ENCODE peak calls at places on chromosome 21, in seven cellular contexts. One of them, this sample, is unnamed.

GRCh38 chr21:28089599-28090421 is 902.9 kb downstream of the LTN1 start:
- DNase-seq in endothelial cell: no peak
- DNase-seq in Right ventricle myocardium superior: peak; percentile 78
- DNase-seq in NCI-H1417: no peak
- DNase-seq in WERI-Rb-1: no peak
- DNase-seq in epithelial cell of proximal tubule: no peak
- DNase-seq in KG1: no peak
- DNase-seq in this sample: no peak

GRCh38 chr21:34365794-34366193 is 2.0 kb downstream of the KCNE2 start:
- DNase-seq in endothelial cell: no peak
- DNase-seq in Right ventricle myocardium superior: no peak
- DNase-seq in NCI-H1417: peak; percentile 20
- DNase-seq in WERI-Rb-1: peak; percentile 53
- DNase-seq in epithelial cell of proximal tubule: no peak
- DNase-seq in KG1: no peak
- DNase-seq in this sample: no peak

GRCh38 chr21:34513109-34513675 is 1.2 kb upstream of the KCNE1 start:
- DNase-seq in endothelial cell: no peak
- DNase-seq in Right ventricle myocardium superior: no peak
- DNase-seq in NCI-H1417: no peak
- DNase-seq in WERI-Rb-1: peak; percentile 69
- DNase-seq in epithelial cell of proximal tubule: no peak
- DNase-seq in KG1: no peak
- DNase-seq in this sample: no peak

GRCh38 chr21:26776320-26777021 is 68.7 kb downstream of the ADAMTS1 start:
- DNase-seq in endothelial cell: no peak
- DNase-seq in Right ventricle myocardium superior: no peak
- DNase-seq in NCI-H1417: no peak
- DNase-seq in WERI-Rb-1: no peak
- DNase-seq in epithelial cell of proximal tubule: no peak
- DNase-seq in KG1: no peak
- DNase-seq in this sample: no peak

GRCh38 chr21:44517175-44517899 is 22.7 kb downstream of the KRTAP10-1 start:
- DNase-seq in endothelial cell: no peak
- DNase-seq in Right ventricle myocardium superior: peak; percentile 42
- DNase-seq in NCI-H1417: no peak
- DNase-seq in WERI-Rb-1: peak; percentile 52
- DNase-seq in epithelial cell of proximal tubule: no peak
- DNase-seq in KG1: no peak
- DNase-seq in this sample: no peak

GRCh38 chr21:34122047-34122446 is 48.7 kb downstream of the MRPS6 start:
- DNase-seq in endothelial cell: no peak
- DNase-seq in Right ventricle myocardium superior: no peak
- DNase-seq in NCI-H1417: peak; percentile 42
- DNase-seq in WERI-Rb-1: no peak
- DNase-seq in epithelial cell of proximal tubule: no peak
- DNase-seq in KG1: no peak
- DNase-seq in this sample: no peak

GRCh38 chr21:43866659-43867331 is 1.8 kb downstream of the AGPAT3 start:
- DNase-seq in endothelial cell: no peak
- DNase-seq in Right ventricle myocardium superior: no peak
- DNase-seq in NCI-H1417: no peak
- DNase-seq in WERI-Rb-1: no peak
- DNase-seq in epithelial cell of proximal tubule: no peak
- DNase-seq in KG1: no peak
- DNase-seq in this sample: peak; percentile 46

GRCh38 chr21:15761508-15762100 is 31.8 kb downstream of the USP25 start:
- DNase-seq in endothelial cell: no peak
- DNase-seq in Right ventricle myocardium superior: no peak
- DNase-seq in NCI-H1417: no peak
- DNase-seq in WERI-Rb-1: no peak
- DNase-seq in epithelial cell of proximal tubule: no peak
- DNase-seq in KG1: no peak
- DNase-seq in this sample: no peak

GRCh38 chr21:33914188-33914587 is 1.4 kb downstream of the ATP5PO start:
- DNase-seq in endothelial cell: no peak
- DNase-seq in Right ventricle myocardium superior: no peak
- DNase-seq in NCI-H1417: no peak
- DNase-seq in WERI-Rb-1: no peak
- DNase-seq in epithelial cell of proximal tubule: no peak
- DNase-seq in KG1: no peak
- DNase-seq in this sample: no peak

GRCh38 chr21:32597205-32597604 is 11.9 kb upstream of the TCP10L start:
- DNase-seq in endothelial cell: no peak
- DNase-seq in Right ventricle myocardium superior: no peak
- DNase-seq in NCI-H1417: no peak
- DNase-seq in WERI-Rb-1: no peak
- DNase-seq in epithelial cell of proximal tubule: peak; percentile 89
- DNase-seq in KG1: no peak
- DNase-seq in this sample: peak; percentile 69

GRCh38 chr21:16419188-16419874 is 689.5 kb downstream of the USP25 start:
- DNase-seq in endothelial cell: no peak
- DNase-seq in Right ventricle myocardium superior: peak; percentile 80
- DNase-seq in NCI-H1417: peak; percentile 83
- DNase-seq in WERI-Rb-1: no peak
- DNase-seq in epithelial cell of proximal tubule: no peak
- DNase-seq in KG1: no peak
- DNase-seq in this sample: peak; percentile 65

GRCh38 chr21:29231781-29232548 is 66.8 kb upstream of the BACH1 start:
- DNase-seq in endothelial cell: no peak
- DNase-seq in Right ventricle myocardium superior: no peak
- DNase-seq in NCI-H1417: no peak
- DNase-seq in WERI-Rb-1: peak; percentile 42
- DNase-seq in epithelial cell of proximal tubule: no peak
- DNase-seq in KG1: no peak
- DNase-seq in this sample: no peak

GRCh38 chr21:36606292-36606982 is 92.5 kb upstream of the SIM2 start:
- DNase-seq in endothelial cell: no peak
- DNase-seq in Right ventricle myocardium superior: no peak
- DNase-seq in NCI-H1417: no peak
- DNase-seq in WERI-Rb-1: no peak
- DNase-seq in epithelial cell of proximal tubule: no peak
- DNase-seq in KG1: no peak
- DNase-seq in this sample: no peak

GRCh38 chr21:34989337-34990151 is 59.6 kb downstream of the RUNX1 start:
- DNase-seq in endothelial cell: no peak
- DNase-seq in Right ventricle myocardium superior: no peak
- DNase-seq in NCI-H1417: no peak
- DNase-seq in WERI-Rb-1: no peak
- DNase-seq in epithelial cell of proximal tubule: no peak
- DNase-seq in KG1: no peak
- DNase-seq in this sample: no peak

GRCh38 chr21:26777166-26777565 is 68.0 kb downstream of the ADAMTS1 start:
- DNase-seq in endothelial cell: no peak
- DNase-seq in Right ventricle myocardium superior: no peak
- DNase-seq in NCI-H1417: no peak
- DNase-seq in WERI-Rb-1: no peak
- DNase-seq in epithelial cell of proximal tubule: no peak
- DNase-seq in KG1: no peak
- DNase-seq in this sample: no peak

GRCh38 chr21:42547906-42548365 is 34.3 kb downstream of the SLC37A1 start:
- DNase-seq in endothelial cell: no peak
- DNase-seq in Right ventricle myocardium superior: no peak
- DNase-seq in NCI-H1417: no peak
- DNase-seq in WERI-Rb-1: no peak
- DNase-seq in epithelial cell of proximal tubule: no peak
- DNase-seq in KG1: no peak
- DNase-seq in this sample: no peak

GRCh38 chr21:38797470-38797869 is 8.3 kb upstream of the ETS2 start:
- DNase-seq in endothelial cell: no peak
- DNase-seq in Right ventricle myocardium superior: no peak
- DNase-seq in NCI-H1417: no peak
- DNase-seq in WERI-Rb-1: no peak
- DNase-seq in epithelial cell of proximal tubule: no peak
- DNase-seq in KG1: no peak
- DNase-seq in this sample: peak; percentile 60

GRCh38 chr21:40049031-40049958 is 182.1 kb downstream of the PCP4 start:
- DNase-seq in endothelial cell: no peak
- DNase-seq in Right ventricle myocardium superior: no peak
- DNase-seq in NCI-H1417: peak; percentile 46
- DNase-seq in WERI-Rb-1: no peak
- DNase-seq in epithelial cell of proximal tubule: peak; percentile 2
- DNase-seq in KG1: no peak
- DNase-seq in this sample: no peak

GRCh38 chr21:29578306-29578705 is 279.6 kb downstream of the BACH1 start:
- DNase-seq in endothelial cell: no peak
- DNase-seq in Right ventricle myocardium superior: no peak
- DNase-seq in NCI-H1417: no peak
- DNase-seq in WERI-Rb-1: peak; percentile 81
- DNase-seq in epithelial cell of proximal tubule: no peak
- DNase-seq in KG1: no peak
- DNase-seq in this sample: no peak

GRCh38 chr21:39088831-39089380 is 94.3 kb downstream of the PSMG1 start:
- DNase-seq in endothelial cell: no peak
- DNase-seq in Right ventricle myocardium superior: no peak
- DNase-seq in NCI-H1417: no peak
- DNase-seq in WERI-Rb-1: peak; percentile 20
- DNase-seq in epithelial cell of proximal tubule: peak; percentile 13
- DNase-seq in KG1: no peak
- DNase-seq in this sample: peak; percentile 65

GRCh38 chr21:27129215-27129614 is 162.3 kb upstream of the ADAMTS5 start:
- DNase-seq in endothelial cell: no peak
- DNase-seq in Right ventricle myocardium superior: no peak
- DNase-seq in NCI-H1417: no peak
- DNase-seq in WERI-Rb-1: no peak
- DNase-seq in epithelial cell of proximal tubule: no peak
- DNase-seq in KG1: no peak
- DNase-seq in this sample: peak; percentile 68

GRCh38 chr21:28805885-28806284 is 186.8 kb downstream of the LTN1 start:
- DNase-seq in endothelial cell: no peak
- DNase-seq in Right ventricle myocardium superior: no peak
- DNase-seq in NCI-H1417: no peak
- DNase-seq in WERI-Rb-1: no peak
- DNase-seq in epithelial cell of proximal tubule: no peak
- DNase-seq in KG1: no peak
- DNase-seq in this sample: peak; percentile 84